ENCODE peak calls at places on chromosome 17, in nine cellular contexts. E, V, S, U, N, C, B, Z and Q are unnamed samples.

GRCh38 chr17:82031303-82031884 is at the start of gene RAC3:
- DNase-seq in E (no peak), V (no peak), S (no peak), U (no peak), N (no peak), C (no peak), B (peak; percentile 85), Z (no peak), Q (no peak)

GRCh38 chr17:62187681-62188080 is 122.6 kb upstream of the MED13 start:
- DNase-seq in E (no peak), V (no peak), S (no peak), U (no peak), N (no peak), C (no peak), B (no peak), Z (no peak), Q (no peak)

GRCh38 chr17:7336240-7337175 is at the start of gene ACAP1:
- DNase-seq in E (no peak), V (peak; percentile 81), S (no peak), U (no peak), N (peak; percentile 53), C (no peak), B (peak; percentile 92), Z (peak; percentile 44), Q (peak; percentile 76)

GRCh38 chr17:39517224-39517623 is 55.9 kb downstream of the CDK12 start:
- DNase-seq in E (no peak), V (no peak), S (no peak), U (no peak), N (no peak), C (no peak), B (no peak), Z (no peak), Q (no peak)

GRCh38 chr17:32007463-32008298 is 498 bp downstream of the LRRC37B start:
- DNase-seq in E (peak; percentile 19), V (peak; percentile 28), S (peak; percentile 26), U (no peak), N (no peak), C (no peak), B (no peak), Z (peak; percentile 19), Q (no peak)

GRCh38 chr17:57086069-57086930 is 1.3 kb downstream of the AKAP1 start:
- DNase-seq in E (no peak), V (peak; percentile 83), S (no peak), U (peak; percentile 75), N (peak; percentile 50), C (peak; percentile 88), B (peak; percentile 87), Z (no peak), Q (peak; percentile 69)

GRCh38 chr17:66950325-66950724 is 14.2 kb upstream of the CACNG4 start:
- DNase-seq in E (no peak), V (no peak), S (no peak), U (no peak), N (no peak), C (no peak), B (no peak), Z (no peak), Q (no peak)

GRCh38 chr17:9273334-9274118 is 252.2 kb downstream of the NTN1 start:
- DNase-seq in E (no peak), V (peak; percentile 18), S (no peak), U (peak; percentile 77), N (no peak), C (no peak), B (no peak), Z (no peak), Q (peak; percentile 83)

GRCh38 chr17:412211-413015 is 59.8 kb upstream of the RPH3AL start:
- DNase-seq in E (peak; percentile 62), V (peak; percentile 59), S (peak; percentile 40), U (no peak), N (peak; percentile 51), C (peak; percentile 55), B (no peak), Z (no peak), Q (no peak)

DNA sequence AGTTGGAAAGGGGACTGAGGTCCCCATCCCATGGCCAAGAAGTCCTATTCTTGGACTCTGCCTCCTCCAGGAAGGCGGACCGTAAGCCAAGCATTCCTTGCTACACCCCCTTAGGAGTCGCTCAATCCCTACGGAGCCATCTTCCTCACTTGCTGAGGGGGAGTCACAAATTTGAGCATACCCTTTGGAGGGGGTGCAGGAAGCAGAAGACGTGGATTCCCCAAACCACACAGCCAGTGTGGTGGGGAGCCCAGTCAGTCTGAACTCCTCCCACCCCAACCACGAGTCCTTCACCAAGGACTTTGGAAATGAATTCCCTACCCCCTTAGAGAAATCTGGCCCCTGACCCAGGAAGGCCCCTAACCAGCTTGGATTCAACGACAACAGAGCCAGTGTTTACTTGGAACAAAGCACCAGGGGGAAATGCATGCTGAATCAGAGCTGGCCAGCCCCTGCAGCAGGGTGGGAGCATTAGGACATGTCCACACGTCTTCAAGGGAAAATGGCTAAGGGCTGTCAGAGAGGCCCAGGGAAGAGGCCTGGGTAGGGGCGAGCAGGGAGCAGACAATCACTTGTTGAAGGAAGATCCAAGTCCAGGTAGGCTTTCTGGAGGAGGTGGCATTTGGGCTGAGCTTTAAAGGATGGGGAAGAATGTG is 5.5 kb upstream of the TMEM92 start:
- DNase-seq in E (no peak), V (peak; percentile 4), S (no peak), U (peak; percentile 40), N (peak; percentile 10), C (no peak), B (no peak), Z (no peak), Q (peak; percentile 55)
- TF ChIP-seq EP300 in E (no peak), V (no peak), S (no peak), U (no peak), N (no peak), C (no peak), B (no peak), Z (no peak), Q (no peak)

DNA sequence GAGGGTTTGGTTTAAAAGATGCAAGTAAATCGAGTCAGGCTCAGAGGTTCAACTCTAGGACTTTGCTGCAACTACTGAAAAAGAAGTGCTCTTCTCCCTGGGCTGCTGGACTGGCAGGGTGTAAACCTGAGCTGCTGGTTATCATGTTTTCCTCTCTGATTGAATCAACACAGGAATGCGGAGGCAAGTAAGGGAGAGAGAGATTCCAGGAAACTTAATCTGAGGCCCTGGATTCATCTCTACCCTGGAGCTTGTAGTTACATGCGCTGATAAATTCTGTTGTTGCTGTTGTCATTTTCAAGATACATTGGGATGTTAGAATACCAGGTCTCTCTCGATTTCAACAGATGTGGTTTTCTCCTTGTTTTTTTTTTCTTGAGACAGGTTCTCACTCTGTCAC is 8.2 kb upstream of the HS3ST3A1 start:
- DNase-seq in E (no peak), V (no peak), S (no peak), U (no peak), N (no peak), C (no peak), B (no peak), Z (no peak), Q (no peak)
- TF ChIP-seq POLR2A in E (no peak), V (no peak), S (no peak), U (no peak), N (no peak), C (no peak), B (no peak), Z (no peak), Q (no peak)

GRCh38 chr17:28488154-28488883 is 14.9 kb downstream of the SLC13A2 start:
- DNase-seq in E (no peak), V (no peak), S (no peak), U (no peak), N (no peak), C (peak; percentile 39), B (no peak), Z (no peak), Q (no peak)
- H3K27me3 ChIP-seq in E (no peaks in the 10 kb centered on the region), V (no peaks in the 10 kb centered on the region), S (no peaks in the 10 kb centered on the region), U (no peaks in the 10 kb centered on the region), N (peaks cover 1% of the 10 kb centered on the region), C (no peaks in the 10 kb centered on the region), B (no peaks in the 10 kb centered on the region), Z (no peaks in the 10 kb centered on the region), Q (peaks cover 6% of the 10 kb centered on the region)

GRCh38 chr17:60169921-60170817 is 20.4 kb downstream of the CA4 start:
- DNase-seq in E (no peak), V (peak; percentile 86), S (no peak), U (no peak), N (no peak), C (peak; percentile 35), B (no peak), Z (no peak), Q (no peak)
- TF ChIP-seq EP300 in E (no peak), V (no peak), S (no peak), U (no peak), N (no peak), C (no peak), B (peak; percentile 48), Z (no peak), Q (no peak)

GRCh38 chr17:44170499-44171201 is at the start of gene ASB16:
- DNase-seq in E (no peak), V (no peak), S (peak; percentile 45), U (no peak), N (peak; percentile 56), C (no peak), B (no peak), Z (no peak), Q (no peak)
- TF ChIP-seq POLR2A in E (no peak), V (no peak), S (no peak), U (no peak), N (no peak), C (no peak), B (no peak), Z (no peak), Q (no peak)

DNA sequence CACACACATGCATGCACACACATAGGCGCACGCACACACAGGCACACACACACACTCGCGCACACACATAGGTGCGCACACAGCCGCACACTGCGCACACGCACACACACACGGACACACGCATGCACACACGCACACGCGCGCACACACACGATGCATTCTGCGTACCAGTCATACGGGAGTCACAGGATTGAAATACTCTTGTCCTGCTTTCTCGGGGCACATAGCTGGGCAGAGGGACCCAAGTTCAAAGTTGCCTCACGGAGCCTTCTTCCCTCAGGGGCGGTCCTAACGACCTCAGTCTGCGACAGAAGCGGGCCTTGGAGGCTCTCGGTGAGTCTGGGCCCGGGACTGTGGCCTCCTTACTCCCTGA is 56.0 kb downstream of the MRM1 start:
- DNase-seq in E (no peak), V (no peak), S (no peak), U (no peak), N (no peak), C (no peak), B (no peak), Z (no peak), Q (no peak)
- H3K27me3 ChIP-seq in E (no peaks in the 10 kb centered on the region), V (peaks cover 30% of the 10 kb centered on the region), S (no peaks in the 10 kb centered on the region), U (peaks cover 13% of the 10 kb centered on the region), N (peaks cover 90% of the 10 kb centered on the region), C (peaks cover 9% of the 10 kb centered on the region), B (no peaks in the 10 kb centered on the region), Z (no peaks in the 10 kb centered on the region), Q (peaks cover 71% of the 10 kb centered on the region)

GRCh38 chr17:78421534-78422266 is 43.3 kb downstream of the PGS1 start:
- DNase-seq in E (peak; percentile 80), V (peak; percentile 84), S (peak; percentile 60), U (peak; percentile 88), N (peak; percentile 80), C (peak; percentile 100), B (peak; percentile 87), Z (peak; percentile 65), Q (no peak)
- TF ChIP-seq EP300 in E (no peak), V (no peak), S (no peak), U (no peak), N (no peak), C (peak; percentile 98), B (no peak), Z (no peak), Q (no peak)

GRCh38 chr17:45413498-45413923 is 19.2 kb downstream of the ARHGAP27 start:
- DNase-seq in E (no peak), V (peak; percentile 92), S (no peak), U (peak; percentile 79), N (peak; percentile 67), C (peak; percentile 57), B (peak; percentile 54), Z (no peak), Q (no peak)
- TF ChIP-seq POLR2A in E (no peak), V (peak; percentile 70), S (no peak), U (no peak), N (no peak), C (no peak), B (no peak), Z (no peak), Q (no peak)